ENCODE peak calls at places on chromosome 1, in nine cellular contexts. J is kidney epithelial cell, L is cardiac fibroblast, R is choroid plexus epithelial cell, E is suprapubic skin, T is cardiac muscle cell, V is adrenal gland, X is AG04449, Q is heart left ventricle. N is an unnamed sample.

GRCh38 chr1:172661107-172661506 is 2.2 kb downstream of the FASLG start:
- DNase-seq in L (no peak), E (no peak), R (no peak), J (no peak), Q (no peak), V (no peak), T (no peak), X (no peak), N (no peak)

GRCh38 chr1:147473735-147474049 is 67.6 kb upstream of the BCL9 start:
- DNase-seq in J (no peak), E (no peak), Q (no peak), V (no peak), L (no peak), T (no peak), R (no peak), X (no peak), N (no peak)

GRCh38 chr1:36443297-36443696 is 7.0 kb downstream of the OSCP1 start:
- DNase-seq in V (no peak), E (no peak), J (no peak), T (no peak), X (no peak), R (no peak), Q (no peak), L (no peak), N (no peak)

GRCh38 chr1:3560199-3560955 is 50.9 kb downstream of the MEGF6 start:
- DNase-seq in R (no peak), X (no peak), T (no peak), J (no peak), V (no peak), E (no peak), Q (no peak), L (no peak), N (no peak)

GRCh38 chr1:180614746-180615145 is 17.1 kb upstream of the XPR1 start:
- DNase-seq in X (no peak), R (no peak), J (no peak), V (no peak), T (no peak), L (no peak), E (no peak), Q (no peak), N (no peak)

GRCh38 chr1:21379571-21379970 is 60.4 kb upstream of the NBPF3 start:
- DNase-seq in R (no peak), X (no peak), E (no peak), V (no peak), Q (no peak), T (no peak), L (no peak), J (no peak), N (no peak)

GRCh38 chr1:205121660-205122488 is at the start of gene RBBP5:
- DNase-seq in L (peak), Q (peak), V (peak), R (peak), E (peak), J (peak), T (peak), X (peak), N (peak)

GRCh38 chr1:159132271-159132881 is 39.0 kb upstream of the CADM3 start:
- DNase-seq in R (peak), V (peak), X (no peak), T (peak), Q (peak), L (peak), J (no peak), E (no peak), N (peak)

GRCh38 chr1:159341736-159342135 is 39.6 kb downstream of the FCER1A start:
- DNase-seq in E (no peak), X (no peak), L (no peak), T (no peak), J (no peak), R (peak), Q (no peak), V (no peak), N (no peak)

GRCh38 chr1:238789916-238790667 is 596.3 kb upstream of the CHRM3 start:
- DNase-seq in L (no peak), E (no peak), Q (no peak), R (no peak), V (no peak), X (no peak), T (no peak), J (no peak), N (no peak)

GRCh38 chr1:218394416-218394815 is 49.3 kb downstream of the TGFB2 start:
- DNase-seq in J (no peak), Q (no peak), R (no peak), T (no peak), X (no peak), V (no peak), E (peak), L (no peak), N (no peak)

GRCh38 chr1:228500901-228501871 is 14.0 kb downstream of the RNF187 start:
- DNase-seq in T (peak), X (no peak), E (peak), R (peak), L (peak), V (peak), Q (peak), J (peak), N (no peak)

GRCh38 chr1:64263856-64264255 is 60.4 kb downstream of the UBE2U start:
- DNase-seq in T (no peak), V (no peak), X (no peak), E (no peak), R (no peak), J (no peak), Q (no peak), L (no peak), N (no peak)

DNA sequence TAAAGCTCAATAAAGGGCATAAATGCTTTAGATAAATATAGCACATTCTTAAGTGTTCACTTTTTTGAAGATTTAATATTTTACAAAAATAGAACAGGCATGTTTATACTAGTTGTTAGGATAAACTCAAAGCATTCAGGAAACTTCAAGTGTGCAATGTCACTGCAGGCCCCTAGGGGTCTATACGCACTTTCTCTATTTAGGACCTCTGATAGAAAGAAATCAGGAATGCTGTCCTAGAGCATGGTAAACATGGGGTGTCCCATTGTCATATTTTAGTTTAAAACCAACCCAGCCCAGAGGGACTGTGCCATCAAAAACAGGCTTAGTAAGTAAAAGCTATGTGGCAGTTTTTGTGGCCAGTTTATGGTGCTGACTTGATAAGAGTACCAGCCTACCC is 102.2 kb downstream of the BARHL2 start:
- DNase-seq in T (no peak), R (no peak), Q (no peak), J (no peak), E (no peak), V (no peak), L (no peak), X (no peak), N (no peak)
- TF ChIP-seq CTCF in T (peak), R (peak), Q (no peak), J (peak), E (no peak), V (no peak), L (peak), X (no peak), N (peak)

GRCh38 chr1:44705470-44705869 is 25.5 kb downstream of the RNU5D-1 start:
- DNase-seq in R (no peak), V (no peak), X (no peak), T (no peak), L (no peak), Q (no peak), E (no peak), J (no peak), N (no peak)

GRCh38 chr1:44705938-44706337 is 25.0 kb downstream of the RNU5D-1 start:
- DNase-seq in E (no peak), Q (no peak), X (no peak), R (no peak), V (no peak), T (no peak), L (no peak), J (no peak), N (no peak)

GRCh38 chr1:44713321-44713781 is 17.6 kb downstream of the RNU5D-1 start:
- DNase-seq in J (no peak), Q (no peak), X (no peak), V (no peak), R (no peak), T (no peak), E (no peak), L (no peak), N (no peak)

GRCh38 chr1:44707112-44707881 is 23.7 kb downstream of the RNU5D-1 start:
- DNase-seq in V (no peak), J (peak), L (peak), Q (no peak), X (peak), E (no peak), R (peak), T (peak), N (peak)

GRCh38 chr1:44707959-44708831 is 22.8 kb downstream of the RNU5D-1 start:
- DNase-seq in E (no peak), Q (peak), V (no peak), L (peak), X (no peak), R (peak), T (peak), J (no peak), N (no peak)
- H3K4me3 ChIP-seq in E (no peak), Q (no peak), V (no peak), L (no peak), X (no peak), R (no peak), T (no peak), J (no peak), N (no peak)

DNA sequence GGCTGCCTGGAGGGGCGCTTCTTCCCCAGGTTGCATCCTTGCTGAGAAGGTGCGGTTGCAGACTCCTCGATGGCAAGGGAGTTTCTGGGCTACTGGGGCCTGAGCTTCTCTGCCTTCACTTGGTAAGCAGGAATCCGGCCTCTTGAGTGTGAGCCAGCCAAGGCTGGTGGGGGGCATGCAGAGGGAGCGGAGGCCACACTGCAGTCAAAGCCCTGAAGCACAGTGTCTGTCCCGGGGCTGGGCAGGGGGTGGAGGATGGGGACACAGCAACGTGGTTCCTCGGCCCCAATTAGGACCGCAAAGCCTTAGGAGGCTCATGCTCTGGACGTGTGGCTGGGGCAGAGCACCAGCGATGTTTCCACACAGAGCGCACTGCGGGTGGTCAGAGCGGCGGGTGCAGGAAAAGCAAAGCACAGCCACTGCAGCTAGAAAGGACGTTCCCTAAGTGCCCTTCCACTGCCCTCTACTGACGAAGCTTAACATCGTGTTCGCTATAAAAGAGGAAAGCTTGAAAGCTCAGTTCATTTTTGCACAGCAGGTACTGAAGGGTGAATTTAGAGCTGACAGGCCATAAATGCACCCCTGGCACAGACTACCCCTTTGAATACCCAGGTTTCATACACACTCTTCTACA is 60.7 kb upstream of the COG2 start:
- DNase-seq in V (no peak), X (no peak), R (peak), J (no peak), Q (no peak), E (no peak), T (peak), L (no peak), N (no peak)
- TF ChIP-seq CTCF in V (no peak), X (no peak), R (peak), J (no peak), Q (no peak), E (no peak), T (no peak), L (no peak), N (no peak)

GRCh38 chr1:38831753-38832734 is 27.5 kb downstream of the RRAGC start:
- DNase-seq in Q (no peak), J (no peak), T (no peak), R (no peak), L (no peak), E (no peak), X (no peak), V (no peak), N (no peak)

GRCh38 chr1:38826886-38827285 is 32.7 kb downstream of the RRAGC start:
- DNase-seq in V (no peak), Q (no peak), L (no peak), T (no peak), R (no peak), E (no peak), X (no peak), J (no peak), N (no peak)

GRCh38 chr1:38826262-38826661 is 33.3 kb downstream of the RRAGC start:
- DNase-seq in V (no peak), J (no peak), L (no peak), R (no peak), X (no peak), T (no peak), Q (no peak), E (no peak), N (no peak)

GRCh38 chr1:38827299-38827698 is 32.3 kb downstream of the RRAGC start:
- DNase-seq in J (no peak), Q (no peak), L (no peak), R (no peak), V (no peak), X (no peak), E (no peak), T (no peak), N (no peak)

DNA sequence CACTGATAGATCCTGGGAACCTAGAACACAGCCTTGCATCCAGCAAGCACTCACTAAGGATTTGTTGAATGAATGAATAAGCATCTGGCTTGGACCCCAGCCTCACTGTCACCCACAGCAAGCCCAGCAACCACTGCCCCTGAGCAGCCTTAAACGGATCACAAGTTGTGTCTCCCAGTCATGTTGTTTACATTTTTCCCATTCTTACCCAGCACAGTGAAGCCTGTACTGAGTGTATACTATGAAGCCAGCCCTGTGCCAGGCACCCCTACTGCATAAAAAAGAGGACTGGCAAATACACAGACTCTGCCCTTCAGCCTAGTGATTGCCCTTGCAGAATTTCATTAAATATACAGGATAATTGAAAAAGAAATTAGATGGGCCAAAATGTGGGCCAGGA is 30.2 kb downstream of the RRAGC start:
- DNase-seq in V (no peak), X (no peak), R (peak), L (no peak), E (no peak), T (no peak), J (no peak), Q (no peak), N (no peak)
- H3K4me3 ChIP-seq in V (no peak), X (no peak), R (no peak), L (no peak), E (no peak), T (no peak), J (no peak), Q (no peak), N (no peak)

GRCh38 chr1:212607924-212608208 is 695 bp upstream of the ATF3 start:
- DNase-seq in J (no peak), R (no peak), Q (no peak), V (no peak), L (no peak), T (no peak), E (no peak), X (no peak), N (no peak)
- TF ChIP-seq CTCF in J (no peak), R (no peak), Q (no peak), V (no peak), L (no peak), T (no peak), E (no peak), X (no peak), N (no peak)

GRCh38 chr1:185860876-185861275 is 126.7 kb downstream of the HMCN1 start:
- DNase-seq in T (no peak), Q (no peak), L (no peak), X (no peak), V (no peak), E (no peak), R (no peak), J (no peak), N (no peak)

GRCh38 chr1:185856482-185856881 is 122.3 kb downstream of the HMCN1 start:
- DNase-seq in T (no peak), Q (no peak), V (no peak), E (no peak), R (no peak), L (no peak), J (no peak), X (no peak), N (no peak)

GRCh38 chr1:185853739-185854138 is 119.5 kb downstream of the HMCN1 start:
- DNase-seq in Q (no peak), V (no peak), J (peak), X (peak), L (peak), T (peak), E (no peak), R (peak), N (peak)

GRCh38 chr1:185860316-185860715 is 126.1 kb downstream of the HMCN1 start:
- DNase-seq in Q (no peak), X (no peak), R (peak), L (no peak), V (no peak), E (no peak), T (peak), J (no peak), N (no peak)

DNA sequence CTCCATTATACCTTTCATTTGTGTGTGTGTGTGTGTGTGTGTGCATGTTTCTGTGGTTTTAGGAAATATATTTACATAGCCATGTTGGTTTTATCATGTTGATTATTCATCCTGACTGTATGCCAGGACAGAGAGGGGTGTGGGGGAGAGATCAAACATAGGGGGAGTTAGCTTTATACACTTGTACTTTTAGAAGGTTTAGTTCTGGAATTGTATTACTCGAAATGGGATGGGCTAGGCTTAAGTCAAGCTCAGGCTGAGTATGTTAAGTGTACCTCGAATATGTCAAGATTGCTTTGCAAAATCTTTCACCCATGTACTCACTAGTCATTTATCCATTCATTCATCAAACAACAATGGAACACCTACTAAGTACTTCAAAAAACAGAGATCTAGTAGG is 123.3 kb downstream of the HMCN1 start:
- DNase-seq in J (no peak), R (no peak), Q (no peak), V (no peak), E (no peak), L (no peak), X (no peak), T (no peak), N (no peak)
- H3K4me3 ChIP-seq in J (no peak), R (no peak), Q (no peak), V (no peak), E (no peak), L (no peak), X (no peak), T (no peak), N (no peak)

N was measured in AG09309.